ENCODE peak calls at places on chromosomes 16 and 17, in six cellular contexts. P is thoracic aorta, R is body of pancreas, G is MM.1S, F is ovary, C is A549. A is an unnamed sample.

GRCh38 chr16:30667361-30667905 is 9.2 kb downstream of the FBRS start:
- DNase-seq in P (no peak), R (no peak), G (no peak), F (no peak), C (no peak), A (no peak)

GRCh38 chr16:19607610-19608280 is 52.2 kb downstream of the VPS35L start:
- DNase-seq in P (no peak), R (no peak), G (no peak), F (no peak), C (no peak), A (no peak)

GRCh38 chr17:309361-309888 is 43.2 kb downstream of the RPH3AL start:
- DNase-seq in P (no peak), R (no peak), G (no peak), F (no peak), C (peak), A (no peak)

GRCh38 chr17:71313866-71314265 is 807.0 kb upstream of the SOX9 start:
- DNase-seq in P (no peak), R (no peak), G (no peak), F (no peak), C (no peak), A (no peak)

GRCh38 chr17:40607641-40608040 is 40.0 kb downstream of the SMARCE1 start:
- DNase-seq in P (no peak), R (no peak), G (no peak), F (no peak), C (no peak), A (no peak)

GRCh38 chr16:64416232-64417010 is 705.4 kb downstream of the CDH11 start:
- DNase-seq in P (no peak), R (no peak), G (peak), F (no peak), C (no peak), A (no peak)

GRCh38 chr17:70913086-70913485 is 743.8 kb downstream of the KCNJ2 start:
- DNase-seq in P (no peak), R (no peak), G (no peak), F (no peak), C (no peak), A (no peak)

GRCh38 chr17:3804503-3804931 is 3.5 kb upstream of the ITGAE start:
- DNase-seq in P (no peak), R (no peak), G (no peak), F (no peak), C (no peak), A (no peak)

GRCh38 chr17:17917394-17917793 is 54.8 kb downstream of the TOM1L2 start:
- DNase-seq in P (no peak), R (no peak), G (no peak), F (no peak), C (no peak), A (no peak)

GRCh38 chr16:11097094-11097781 is 152.9 kb downstream of the CLEC16A start:
- DNase-seq in P (no peak), R (no peak), G (no peak), F (no peak), C (no peak), A (no peak)

GRCh38 chr17:79335456-79335855 is 260.8 kb downstream of the ENGASE start:
- DNase-seq in P (no peak), R (no peak), G (no peak), F (no peak), C (no peak), A (no peak)

GRCh38 chr16:1326380-1326779 is 7.1 kb upstream of the BAIAP3 start:
- DNase-seq in P (no peak), R (no peak), G (no peak), F (no peak), C (no peak), A (no peak)

GRCh38 chr17:67421869-67422273 is 44.8 kb downstream of the PITPNC1 start:
- DNase-seq in P (no peak), R (peak), G (no peak), F (no peak), C (peak), A (no peak)

GRCh38 chr17:9971991-9972390 is 66.9 kb upstream of the RCVRN start:
- DNase-seq in P (no peak), R (no peak), G (no peak), F (peak), C (no peak), A (no peak)

GRCh38 chr17:81436294-81436849 is 41.1 kb downstream of the BAHCC1 start:
- DNase-seq in P (no peak), R (peak), G (no peak), F (peak), C (no peak), A (no peak)
- H3K27ac ChIP-seq in P (no peak), R (no peak), G (no peak), F (peak), C (peak), A (peak)

GRCh38 chr16:72853575-72853974 is 194.4 kb downstream of the ZFHX3 start:
- DNase-seq in P (no peak), R (no peak), G (no peak), F (no peak), C (no peak), A (no peak)

GRCh38 chr16:72856797-72857196 is 191.1 kb downstream of the ZFHX3 start:
- DNase-seq in P (no peak), R (no peak), G (no peak), F (no peak), C (peak), A (no peak)

GRCh38 chr16:72850863-72851262 is 197.1 kb downstream of the ZFHX3 start:
- DNase-seq in P (peak), R (no peak), G (no peak), F (no peak), C (no peak), A (peak)

GRCh38 chr16:72857841-72858594 is 189.9 kb downstream of the ZFHX3 start:
- DNase-seq in P (no peak), R (no peak), G (no peak), F (no peak), C (no peak), A (no peak)

GRCh38 chr16:72854537-72854936 is 193.4 kb downstream of the ZFHX3 start:
- DNase-seq in P (no peak), R (no peak), G (no peak), F (no peak), C (no peak), A (no peak)
- H3K27ac ChIP-seq in P (peak), R (no peak), G (no peak), F (no peak), C (no peak), A (peak)

GRCh38 chr17:47694818-47695663 is 1.1 kb downstream of the TBKBP1 start:
- DNase-seq in P (peak), R (peak), G (no peak), F (peak), C (no peak), A (no peak)
- H3K27ac ChIP-seq in P (peak), R (peak), G (no peak), F (peak), C (peak), A (peak)

DNA sequence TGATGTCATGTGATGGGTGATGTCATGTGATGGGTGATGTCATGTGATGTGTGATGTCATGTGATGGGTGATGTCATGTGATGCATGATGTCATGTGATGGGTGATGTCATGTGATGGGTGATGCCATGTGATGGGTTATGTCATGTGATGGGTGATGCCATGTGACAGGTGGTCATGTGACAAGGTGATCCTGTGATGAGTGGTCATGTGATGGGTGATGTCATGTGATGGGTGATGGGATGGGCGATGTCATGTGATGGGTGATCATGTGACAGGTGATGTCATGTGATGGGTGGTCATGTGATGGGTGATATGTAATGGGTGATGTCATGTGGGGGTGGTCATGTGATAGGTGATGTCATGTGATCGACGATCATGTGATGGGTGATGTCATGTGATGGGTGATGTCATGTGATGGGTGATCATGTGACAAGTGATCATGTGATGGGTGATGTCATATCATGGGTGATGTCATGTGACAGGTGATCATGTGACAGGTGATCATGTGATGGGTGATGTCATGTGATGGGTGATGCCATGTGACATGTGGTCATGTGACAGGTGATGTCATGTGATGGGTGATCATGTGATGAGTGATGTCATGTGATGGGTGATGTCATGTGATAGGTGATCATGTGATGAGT is 17.2 kb downstream of the CD300LB start:
- DNase-seq in P (no peak), R (no peak), G (peak), F (no peak), C (peak), A (no peak)
- H3K27ac ChIP-seq in P (no peak), R (no peak), G (no peak), F (no peak), C (no peak), A (no peak)

DNA sequence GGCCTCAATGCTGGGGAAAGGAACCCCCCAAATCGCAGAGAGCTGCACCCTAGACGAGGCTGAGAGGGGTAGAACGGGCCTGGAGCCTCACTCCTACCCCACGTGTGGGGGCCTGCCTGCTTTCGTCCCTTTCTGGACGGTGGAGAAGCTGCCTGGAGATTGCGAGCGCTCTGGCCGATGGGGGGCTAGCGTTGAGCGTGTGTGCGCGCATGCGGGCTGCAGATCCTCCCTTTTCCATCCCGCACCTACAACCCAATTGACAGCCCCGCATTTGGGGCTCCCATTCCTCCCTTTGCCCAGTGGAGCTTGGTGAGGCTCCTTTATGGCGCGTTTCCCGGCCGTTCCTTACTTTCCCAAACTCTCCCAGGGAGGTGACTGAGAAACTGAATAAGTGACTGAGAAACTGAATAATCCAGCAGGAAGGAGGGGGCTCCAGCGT is 896 bp upstream of the ESRP2 start:
- DNase-seq in P (no peak), R (no peak), G (no peak), F (no peak), C (no peak), A (no peak)
- H3K27ac ChIP-seq in P (peak), R (peak), G (peak), F (no peak), C (peak), A (peak)

A was measured in coronary artery.